ENCODE peak calls at places on chromosomes 7 and 10, in eight cellular contexts. S is heart left ventricle, Q is suprapubic skin, G is esophagus squamous epithelium, V is A549, A is lower leg skin, R is spleen, I is body of pancreas. Z is an unnamed sample.

GRCh38 chr10:119595715-119596515 is 849 bp downstream of the TIAL1 start:
- DNase-seq in S (peak), Q (peak), G (no peak), V (peak), A (peak), R (peak), I (peak), Z (peak)

GRCh38 chr10:1130226-1130625 is 74.0 kb downstream of the WDR37 start:
- DNase-seq in S (no peak), Q (no peak), G (no peak), V (no peak), A (no peak), R (no peak), I (no peak), Z (no peak)

GRCh38 chr7:77157446-77157845 is 35.0 kb downstream of the CCDC146 start:
- DNase-seq in S (no peak), Q (no peak), G (no peak), V (no peak), A (no peak), R (no peak), I (peak), Z (no peak)

GRCh38 chr7:54015251-54015650 is 526.9 kb upstream of the VSTM2A start:
- DNase-seq in S (no peak), Q (no peak), G (no peak), V (no peak), A (no peak), R (no peak), I (no peak), Z (no peak)

GRCh38 chr7:33157781-33158180 is 28.4 kb downstream of the BBS9 start:
- DNase-seq in S (no peak), Q (no peak), G (no peak), V (no peak), A (no peak), R (no peak), I (no peak), Z (no peak)

GRCh38 chr7:48355346-48355745 is 184.1 kb downstream of the ABCA13 start:
- DNase-seq in S (no peak), Q (no peak), G (no peak), V (no peak), A (no peak), R (no peak), I (no peak), Z (no peak)

GRCh38 chr10:99276848-99277486 is 41.3 kb upstream of the HPSE2 start:
- DNase-seq in S (no peak), Q (no peak), G (no peak), V (peak), A (no peak), R (no peak), I (no peak), Z (peak)

GRCh38 chr10:59907918-59908807 is 1.8 kb upstream of the CCDC6 start:
- DNase-seq in S (peak), Q (no peak), G (no peak), V (peak), A (peak), R (no peak), I (peak), Z (peak)

GRCh38 chr10:28177944-28178637 is 124.8 kb downstream of the MPP7 start:
- DNase-seq in S (no peak), Q (no peak), G (no peak), V (no peak), A (no peak), R (no peak), I (no peak), Z (peak)

GRCh38 chr7:40470111-40470736 is 335.4 kb downstream of the SUGCT start:
- DNase-seq in S (peak), Q (no peak), G (no peak), V (no peak), A (no peak), R (no peak), I (peak), Z (no peak)

GRCh38 chr7:93622036-93622714 is 47.7 kb upstream of the CALCR start:
- DNase-seq in S (peak), Q (no peak), G (no peak), V (peak), A (no peak), R (no peak), I (peak), Z (no peak)

GRCh38 chr10:61832866-61833481 is 68.5 kb upstream of the ARID5B start:
- DNase-seq in S (no peak), Q (no peak), G (no peak), V (no peak), A (no peak), R (no peak), I (no peak), Z (peak)

GRCh38 chr7:134676743-134677142 is 30.1 kb downstream of the BPGM start:
- DNase-seq in S (no peak), Q (no peak), G (no peak), V (no peak), A (no peak), R (no peak), I (no peak), Z (peak)

GRCh38 chr7:132113536-132114409 is 462.5 kb downstream of the PLXNA4 start:
- DNase-seq in S (no peak), Q (no peak), G (no peak), V (no peak), A (no peak), R (no peak), I (no peak), Z (no peak)

GRCh38 chr10:62581351-62581750 is 207.2 kb downstream of the ZNF365 start:
- DNase-seq in S (no peak), Q (no peak), G (no peak), V (no peak), A (no peak), R (no peak), I (no peak), Z (no peak)

GRCh38 chr7:156610130-156610529 is 30.4 kb upstream of the RNF32 start:
- DNase-seq in S (no peak), Q (no peak), G (no peak), V (no peak), A (no peak), R (no peak), I (no peak), Z (no peak)

GRCh38 chr10:132175907-132176581 is 10.7 kb upstream of the DPYSL4 start:
- DNase-seq in S (peak), Q (no peak), G (no peak), V (no peak), A (no peak), R (peak), I (no peak), Z (no peak)

GRCh38 chr7:27117687-27118491 is 12.7 kb downstream of the HOXA4 start:
- DNase-seq in S (no peak), Q (no peak), G (no peak), V (peak), A (no peak), R (no peak), I (no peak), Z (no peak)
- TF ChIP-seq POLR2A in S (no peak), Q (no peak), G (peak), V (no peak), A (no peak), R (no peak), I (no peak), Z (no peak)

DNA sequence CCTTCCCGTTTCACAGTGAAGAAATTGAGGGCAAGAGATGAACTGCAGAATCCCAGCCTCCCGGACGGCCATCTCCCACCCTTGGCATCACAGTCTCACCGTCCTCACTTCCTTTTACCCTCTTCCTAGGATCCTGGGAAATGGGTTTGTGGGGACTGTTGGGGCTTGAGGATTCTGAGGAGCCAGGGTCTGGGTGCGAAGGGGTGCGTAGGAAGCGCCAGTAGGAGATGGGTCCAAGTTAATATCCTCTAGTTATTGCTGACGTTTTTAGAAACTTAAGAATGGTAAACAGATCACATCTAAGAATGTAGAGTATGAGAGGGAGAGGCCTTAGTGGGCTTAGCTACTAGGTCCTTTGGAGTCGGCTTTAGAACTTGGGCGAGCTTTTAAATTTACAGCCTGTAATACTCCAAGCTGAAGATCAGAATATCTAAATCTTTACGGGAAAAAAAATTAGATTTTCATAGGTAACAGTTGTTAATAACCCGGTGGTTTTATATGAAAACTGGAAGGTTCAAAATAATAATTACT is 696 bp downstream of the MALSU1 start:
- DNase-seq in S (no peak), Q (no peak), G (no peak), V (no peak), A (no peak), R (no peak), I (no peak), Z (peak)
- TF ChIP-seq POLR2A in S (no peak), Q (no peak), G (no peak), V (no peak), A (no peak), R (no peak), I (no peak), Z (no peak)

GRCh38 chr7:130900471-130901076 is 166.6 kb upstream of the KLF14 start:
- DNase-seq in S (no peak), Q (no peak), G (no peak), V (no peak), A (no peak), R (no peak), I (no peak), Z (no peak)
- TF ChIP-seq POLR2A in S (no peak), Q (no peak), G (no peak), V (no peak), A (no peak), R (no peak), I (no peak), Z (no peak)

DNA sequence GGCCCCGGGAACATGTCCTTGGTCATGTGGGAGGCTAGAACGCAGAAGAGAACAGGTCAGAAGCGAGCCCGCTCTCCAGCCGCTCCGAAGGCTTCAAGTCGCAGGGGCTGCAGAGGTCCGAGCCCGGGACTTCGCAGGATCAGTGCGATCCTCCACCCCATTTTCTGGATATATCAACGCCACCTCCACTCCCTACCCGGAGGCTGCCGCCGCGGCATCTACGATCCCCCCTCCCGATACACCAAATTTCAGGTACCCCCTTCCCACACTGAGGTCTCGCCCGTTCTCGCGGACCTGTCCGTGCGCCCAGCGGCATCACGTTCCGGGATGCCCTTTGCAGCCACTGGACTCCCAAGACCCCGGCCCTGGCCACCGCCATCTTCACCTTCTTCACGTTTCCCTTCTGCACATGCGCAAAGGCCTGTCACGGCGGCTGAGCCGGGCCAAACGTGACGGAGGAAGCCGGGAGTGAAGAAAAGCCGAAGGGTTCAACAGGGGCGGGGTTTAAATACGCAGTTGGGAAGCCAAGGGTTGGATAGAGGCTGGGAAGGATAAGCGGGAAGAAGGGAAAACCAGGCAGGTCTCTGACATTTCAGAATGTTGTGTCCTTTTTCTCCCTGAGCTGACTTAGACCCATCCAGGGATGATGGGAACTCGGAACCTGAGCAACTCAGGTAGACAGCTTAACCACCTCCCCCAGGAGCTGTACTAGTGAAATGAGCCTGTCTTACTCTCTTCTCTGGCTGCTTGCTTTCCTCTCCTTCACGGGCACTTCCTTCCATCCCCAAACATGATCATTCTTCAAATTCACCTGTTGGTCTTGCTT is at the start of gene NDUFB8:
- DNase-seq in S (peak), Q (peak), G (peak), V (peak), A (peak), R (peak), I (peak), Z (peak)
- TF ChIP-seq POLR2A in S (no peak), Q (peak), G (peak), V (peak), A (no peak), R (no peak), I (peak), Z (peak)

GRCh38 chr7:74289018-74289659 is at the start of gene CLIP2:
- DNase-seq in S (peak), Q (peak), G (no peak), V (peak), A (peak), R (peak), I (peak), Z (peak)
- TF ChIP-seq POLR2A in S (no peak), Q (no peak), G (peak), V (peak), A (no peak), R (no peak), I (peak), Z (no peak)

GRCh38 chr10:95116869-95117269 is 47.6 kb upstream of the CYP2C8 start:
- DNase-seq in S (no peak), Q (no peak), G (no peak), V (no peak), A (no peak), R (no peak), I (no peak), Z (no peak)
- TF ChIP-seq POLR2A in S (no peak), Q (no peak), G (no peak), V (no peak), A (no peak), R (no peak), I (no peak), Z (no peak)

GRCh38 chr7:121541457-121541856 is 145.3 kb upstream of the FAM3C start:
- DNase-seq in S (no peak), Q (no peak), G (no peak), V (peak), A (no peak), R (no peak), I (no peak), Z (no peak)
- TF ChIP-seq POLR2A in S (no peak), Q (no peak), G (no peak), V (no peak), A (no peak), R (no peak), I (no peak), Z (no peak)

GRCh38 chr7:100567751-100568175 is 5.9 kb downstream of the SAP25 start:
- DNase-seq in S (no peak), Q (no peak), G (no peak), V (no peak), A (no peak), R (peak), I (peak), Z (no peak)

GRCh38 chr7:100563809-100564400 is 9.8 kb downstream of the SAP25 start:
- DNase-seq in S (peak), Q (peak), G (no peak), V (peak), A (peak), R (peak), I (peak), Z (peak)

GRCh38 chr7:100567045-100567730 is 6.5 kb downstream of the SAP25 start:
- DNase-seq in S (no peak), Q (no peak), G (no peak), V (no peak), A (no peak), R (peak), I (no peak), Z (no peak)

GRCh38 chr7:100565133-100565571 is 8.5 kb downstream of the SAP25 start:
- DNase-seq in S (no peak), Q (no peak), G (no peak), V (no peak), A (no peak), R (no peak), I (no peak), Z (no peak)

DNA sequence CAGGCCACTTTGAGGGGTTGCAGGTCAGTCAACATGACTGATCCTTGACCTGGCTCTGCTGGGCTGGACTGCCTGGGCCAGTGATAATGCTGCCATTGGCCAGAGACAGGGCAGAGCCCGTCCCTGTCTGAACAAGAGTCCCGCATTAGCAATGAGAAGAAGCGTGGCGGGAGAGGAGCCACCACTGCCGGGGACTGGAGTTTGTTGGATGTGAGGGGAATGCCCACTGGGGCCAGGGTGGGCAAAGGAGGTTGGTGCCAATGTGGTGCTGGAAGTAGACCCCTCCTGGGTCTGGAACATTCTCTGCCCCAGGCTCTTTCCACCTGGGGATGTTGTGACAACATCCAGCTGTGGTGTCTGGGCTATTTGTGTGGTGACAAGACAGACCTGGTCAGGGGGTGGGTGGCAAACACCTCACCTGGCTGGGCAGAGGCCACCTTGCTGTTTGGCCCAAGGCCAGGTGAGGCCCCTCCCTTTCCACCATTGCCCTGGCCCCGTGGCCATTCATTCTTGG is 7.6 kb downstream of the SAP25 start:
- DNase-seq in S (no peak), Q (no peak), G (no peak), V (no peak), A (no peak), R (no peak), I (no peak), Z (no peak)
- TF ChIP-seq POLR2A in S (no peak), Q (no peak), G (no peak), V (no peak), A (no peak), R (no peak), I (no peak), Z (no peak)

GRCh38 chr7:118312966-118313365 is 88.5 kb downstream of the ANKRD7 start:
- DNase-seq in S (no peak), Q (no peak), G (no peak), V (no peak), A (no peak), R (no peak), I (no peak), Z (no peak)

GRCh38 chr7:118306771-118307170 is 82.3 kb downstream of the ANKRD7 start:
- DNase-seq in S (no peak), Q (no peak), G (no peak), V (no peak), A (no peak), R (no peak), I (no peak), Z (no peak)

GRCh38 chr7:118312051-118312450 is 87.5 kb downstream of the ANKRD7 start:
- DNase-seq in S (no peak), Q (no peak), G (no peak), V (peak), A (no peak), R (no peak), I (no peak), Z (no peak)

GRCh38 chr7:118305686-118306085 is 81.2 kb downstream of the ANKRD7 start:
- DNase-seq in S (no peak), Q (no peak), G (no peak), V (no peak), A (no peak), R (no peak), I (no peak), Z (no peak)

DNA sequence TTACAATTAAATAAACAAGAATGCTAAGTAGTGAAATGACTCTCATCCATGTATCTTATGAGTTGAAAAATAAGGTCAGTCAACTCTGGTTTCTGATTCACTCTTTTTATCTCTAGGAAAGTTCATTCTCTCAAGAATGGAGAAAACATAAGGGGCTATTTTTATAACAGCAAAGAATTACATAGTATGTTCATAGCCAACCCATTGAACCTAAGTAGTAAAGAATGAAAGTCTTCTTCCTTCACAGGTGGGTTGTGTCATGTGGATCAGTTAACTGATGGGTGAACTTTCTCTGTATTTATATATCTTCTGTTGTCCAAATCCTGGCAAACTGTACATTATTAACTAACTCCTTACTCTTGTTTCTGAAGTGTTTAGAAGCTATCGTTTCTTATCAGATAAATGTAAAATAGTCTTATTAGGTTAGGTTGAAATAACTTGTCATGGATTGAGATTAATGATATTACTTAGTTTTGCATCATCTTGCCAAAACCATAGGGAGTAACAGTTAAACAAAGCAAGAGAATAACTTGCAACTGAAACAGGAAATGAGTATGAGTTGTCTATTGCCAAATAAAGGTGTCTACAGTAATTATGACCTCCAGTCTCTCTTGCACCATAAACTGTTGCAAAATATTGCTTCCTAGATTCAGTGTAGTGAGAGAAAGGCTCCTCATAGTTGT is 86.8 kb downstream of the ANKRD7 start:
- DNase-seq in S (no peak), Q (no peak), G (no peak), V (peak), A (no peak), R (no peak), I (no peak), Z (peak)
- TF ChIP-seq POLR2A in S (no peak), Q (no peak), G (no peak), V (no peak), A (no peak), R (no peak), I (no peak), Z (no peak)

GRCh38 chr7:74234549-74234948 is 19.6 kb downstream of the RFC2 start:
- DNase-seq in S (no peak), Q (no peak), G (no peak), V (no peak), A (no peak), R (no peak), I (no peak), Z (no peak)
- TF ChIP-seq POLR2A in S (no peak), Q (no peak), G (no peak), V (no peak), A (no peak), R (no peak), I (no peak), Z (no peak)

Z was measured in erythroblast.